ENCODE peak calls at places on chromosomes 7 and 10, in four cellular contexts. G is RWPE1, Y is prostate gland, T is WTC11. B is an unnamed sample.

GRCh38 chr7:113086431-113086888 is at the start of gene GPR85:
- DNase-seq in G (peak; percentile 38), Y (peak; percentile 37), T (peak; percentile 73), B (no peak)

GRCh38 chr10:109456566-109457361 is 466.5 kb downstream of the XPNPEP1 start:
- DNase-seq in G (no peak), Y (no peak), T (peak; percentile 59), B (no peak)

GRCh38 chr10:99532687-99533495 is at the start of gene NKX2-3:
- DNase-seq in G (peak; percentile 71), Y (no peak), T (peak; percentile 92), B (no peak)

GRCh38 chr7:111098011-111098925 is 7.3 kb downstream of the LRRN3 start:
- DNase-seq in G (no peak), Y (no peak), T (peak; percentile 43), B (no peak)

GRCh38 chr10:31526178-31526577 is 207.2 kb downstream of the ZEB1 start:
- DNase-seq in G (no peak), Y (no peak), T (no peak), B (no peak)

GRCh38 chr7:24477807-24478655 is 95.2 kb upstream of the PALS2 start:
- DNase-seq in G (peak; percentile 21), Y (no peak), T (peak; percentile 27), B (no peak)

GRCh38 chr7:6256709-6257535 is 15.5 kb downstream of the CYTH3 start:
- DNase-seq in G (no peak), Y (no peak), T (no peak), B (no peak)

GRCh38 chr10:87761892-87762291 is 56.1 kb downstream of the ATAD1 start:
- DNase-seq in G (peak; percentile 52), Y (no peak), T (no peak), B (no peak)

GRCh38 chr10:128563387-128563786 is 437.2 kb upstream of the MKI67 start:
- DNase-seq in G (no peak), Y (no peak), T (no peak), B (no peak)

GRCh38 chr7:110003827-110004226 is 1087.1 kb upstream of the LRRN3 start:
- DNase-seq in G (no peak), Y (no peak), T (no peak), B (no peak)

GRCh38 chr10:118734477-118734876 is 20.3 kb downstream of the CACUL1 start:
- DNase-seq in G (no peak), Y (no peak), T (no peak), B (no peak)

GRCh38 chr10:71232089-71232998 is 20.0 kb downstream of the UNC5B start:
- DNase-seq in G (no peak), Y (peak; percentile 84), T (no peak), B (no peak)

GRCh38 chr7:133957860-133958259 is 169.3 kb upstream of the LRGUK start:
- DNase-seq in G (no peak), Y (no peak), T (no peak), B (no peak)

GRCh38 chr7:42605800-42606199 is 306.1 kb downstream of the C7orf25 start:
- DNase-seq in G (no peak), Y (no peak), T (no peak), B (no peak)

GRCh38 chr7:108771853-108772252 is 202.2 kb downstream of the DNAJB9 start:
- DNase-seq in G (no peak), Y (no peak), T (no peak), B (no peak)

GRCh38 chr10:34792881-34793280 is 22.2 kb downstream of the PARD3 start:
- DNase-seq in G (no peak), Y (no peak), T (no peak), B (no peak)

GRCh38 chr7:30468791-30469190 is 9.8 kb downstream of the NOD1 start:
- DNase-seq in G (no peak), Y (no peak), T (no peak), B (no peak)

GRCh38 chr10:4692206-4692605 is 133.8 kb upstream of the AKR1E2 start:
- DNase-seq in G (no peak), Y (no peak), T (no peak), B (no peak)

GRCh38 chr7:102415685-102416225 is 17.6 kb upstream of the ORAI2 start:
- DNase-seq in G (no peak), Y (no peak), T (no peak), B (peak; percentile 78)

GRCh38 chr10:90326498-90327267 is 531.2 kb downstream of the HTR7 start:
- DNase-seq in G (peak; percentile 46), Y (no peak), T (no peak), B (no peak)

GRCh38 chr10:98415710-98416077 is 712 bp upstream of the PYROXD2 start:
- DNase-seq in G (no peak), Y (no peak), T (no peak), B (no peak)

GRCh38 chr10:90193240-90193985 is 492.0 kb downstream of the KIF20B start:
- DNase-seq in G (no peak), Y (no peak), T (no peak), B (no peak)

GRCh38 chr10:1368772-1369171 is 312.6 kb downstream of the WDR37 start:
- DNase-seq in G (no peak), Y (no peak), T (peak; percentile 73), B (no peak)

GRCh38 chr7:151104411-151105235 is 18.3 kb downstream of the AGAP3 start:
- DNase-seq in G (no peak), Y (no peak), T (peak; percentile 50), B (no peak)

GRCh38 chr7:28487487-28487886 is 75.2 kb downstream of the CREB5 start:
- DNase-seq in G (no peak), Y (no peak), T (no peak), B (no peak)

GRCh38 chr10:95544783-95545500 is 16.2 kb downstream of the SORBS1 start:
- DNase-seq in G (no peak), Y (no peak), T (no peak), B (no peak)
- TF ChIP-seq CTCF in G (no peak), Y (no peak), T (no peak), B (no peak)

DNA sequence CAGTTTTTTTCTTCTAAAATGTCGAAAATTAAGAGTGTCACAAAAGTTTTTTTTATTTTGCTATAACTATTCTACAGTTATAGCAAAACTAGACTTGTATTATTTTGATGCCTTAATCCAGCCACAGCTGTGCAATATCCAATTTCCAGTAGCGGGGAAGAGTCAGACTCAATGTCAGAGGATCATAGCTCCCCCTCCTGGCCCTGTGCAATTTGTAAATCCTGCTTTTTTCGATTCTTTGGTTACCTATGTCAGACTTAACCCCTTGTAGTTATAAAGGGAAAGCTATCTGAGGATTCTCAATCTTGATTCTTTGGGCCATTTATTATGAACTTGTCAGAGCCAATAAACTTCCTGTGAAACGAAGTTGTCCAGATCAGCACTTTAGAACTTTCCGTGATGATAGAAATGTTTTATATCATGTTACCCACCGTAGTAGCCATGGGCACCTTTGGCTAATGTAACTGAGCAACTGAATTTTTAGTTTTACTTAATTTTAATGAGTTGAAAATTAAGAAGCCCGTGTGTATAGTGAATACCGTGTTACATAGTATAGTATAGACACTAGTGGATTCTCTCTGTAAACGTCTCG is 87.7 kb upstream of the PRKCQ start:
- DNase-seq in G (peak; percentile 46), Y (no peak), T (peak; percentile 41), B (no peak)
- TF ChIP-seq CTCF in G (peak; percentile 71), Y (peak; percentile 29), T (peak; percentile 23), B (peak; percentile 25)

DNA sequence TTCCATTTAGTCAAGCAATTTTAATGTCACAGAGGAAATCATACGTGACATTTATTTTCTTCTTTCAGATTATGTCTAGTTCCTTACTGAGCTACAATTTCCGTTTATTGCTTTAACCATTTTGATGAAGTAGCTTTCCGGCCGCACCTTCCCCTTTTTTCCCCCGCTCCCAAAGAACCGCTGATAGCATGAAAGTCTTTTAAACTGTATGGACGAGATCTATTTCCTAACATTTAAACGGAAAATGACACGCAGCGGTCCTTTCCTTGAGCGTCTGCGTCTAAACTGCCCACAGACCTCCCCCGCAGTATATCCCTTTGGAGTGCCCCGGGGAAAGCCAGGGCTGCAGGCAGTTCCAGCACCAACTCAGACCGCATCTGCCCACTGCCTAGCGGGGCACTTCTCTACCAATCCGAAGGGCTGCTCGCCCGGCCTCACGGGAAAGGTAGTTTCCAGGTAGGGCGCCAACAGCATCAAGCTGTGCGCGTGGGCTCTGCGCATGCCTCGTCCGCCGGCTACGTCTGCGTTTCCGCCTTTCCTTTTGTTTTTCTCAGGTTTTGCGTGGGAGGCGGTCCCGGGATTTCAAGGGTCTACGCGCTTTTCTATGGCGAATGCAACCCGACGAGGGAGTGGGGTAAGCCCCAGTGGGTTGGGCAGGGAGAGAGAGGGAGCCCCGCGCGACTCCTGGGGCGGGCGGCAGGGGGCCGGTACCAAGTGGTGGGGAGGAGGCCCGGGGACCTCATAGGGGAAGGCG is at the start of gene ZNF33A:
- DNase-seq in G (peak; percentile 91), Y (peak; percentile 95), T (peak; percentile 83), B (peak; percentile 85)
- TF ChIP-seq CTCF in G (no peak), Y (peak; percentile 13), T (no peak), B (no peak)

GRCh38 chr7:140082770-140083169 is 20.0 kb upstream of the PARP12 start:
- DNase-seq in G (no peak), Y (no peak), T (no peak), B (no peak)

GRCh38 chr7:140081774-140082425 is 19.1 kb upstream of the PARP12 start:
- DNase-seq in G (no peak), Y (no peak), T (no peak), B (no peak)

GRCh38 chr7:140080919-140081318 is 18.2 kb upstream of the PARP12 start:
- DNase-seq in G (no peak), Y (no peak), T (no peak), B (no peak)

GRCh38 chr7:140078392-140078791 is 15.6 kb upstream of the PARP12 start:
- DNase-seq in G (no peak), Y (no peak), T (peak; percentile 19), B (no peak)

DNA sequence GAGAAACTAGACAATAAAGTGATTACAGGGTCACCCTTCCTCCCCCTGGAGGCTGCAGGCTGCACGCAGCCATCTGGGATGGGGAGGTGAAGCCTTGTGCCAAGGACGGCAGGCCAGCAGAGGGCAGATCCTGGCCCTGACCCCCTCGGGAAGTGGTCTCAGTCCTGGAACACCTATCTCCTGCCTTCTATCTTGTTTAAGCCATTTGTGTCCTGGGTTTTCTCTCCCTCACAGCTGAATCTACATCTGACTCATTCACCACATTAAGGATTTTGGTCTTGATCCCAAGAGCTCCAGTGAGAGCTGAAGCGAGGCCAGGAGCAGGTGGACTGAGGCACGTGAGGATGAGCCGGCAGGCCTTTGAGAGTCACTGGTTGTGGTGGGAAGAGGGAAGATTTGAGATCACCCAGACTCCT is 16.4 kb upstream of the PARP12 start:
- DNase-seq in G (no peak), Y (no peak), T (peak; percentile 66), B (no peak)
- TF ChIP-seq CTCF in G (no peak), Y (no peak), T (no peak), B (no peak)

B was measured in natural killer cell.